ENCODE peak calls at places on chromosome 1, in seven cellular contexts. Q is kidney, F is AG10803, O is skeletal muscle cell, R is PC-3, X is H7, T is fibroblast of the aortic adventitia. J is an unnamed sample.

GRCh38 chr1:210557426-210558077 is 228.8 kb downstream of the HHAT start:
- DNase-seq in Q (no peak), F (no peak), O (no peak), R (no peak), X (no peak), T (no peak), J (no peak)

GRCh38 chr1:204288061-204288588 is 71.6 kb downstream of the PLEKHA6 start:
- DNase-seq in Q (peak), F (no peak), O (no peak), R (peak), X (peak), T (no peak), J (peak)

GRCh38 chr1:46223472-46223943 is 20.4 kb downstream of the LURAP1 start:
- DNase-seq in Q (peak), F (peak), O (peak), R (peak), X (peak), T (peak), J (peak)

GRCh38 chr1:245153645-245154428 is 948 bp upstream of the KIF26B start:
- DNase-seq in Q (peak), F (no peak), O (no peak), R (peak), X (peak), T (no peak), J (peak)

GRCh38 chr1:39625462-39626273 is 13.8 kb downstream of the HEYL start:
- DNase-seq in Q (peak), F (peak), O (peak), R (no peak), X (peak), T (peak), J (peak)

GRCh38 chr1:104120488-104120887 is 370.8 kb downstream of the AMY1C start:
- DNase-seq in Q (no peak), F (no peak), O (no peak), R (no peak), X (no peak), T (no peak), J (no peak)

GRCh38 chr1:100452641-100453040 is 85.3 kb upstream of the GPR88 start:
- DNase-seq in Q (no peak), F (no peak), O (no peak), R (peak), X (no peak), T (no peak), J (peak)

GRCh38 chr1:112380356-112380755 is 15.7 kb upstream of the CTTNBP2NL start:
- DNase-seq in Q (no peak), F (no peak), O (no peak), R (no peak), X (no peak), T (no peak), J (no peak)

GRCh38 chr1:228374711-228375577 is 31.7 kb downstream of the TRIM11 start:
- DNase-seq in Q (peak), F (peak), O (peak), R (no peak), X (peak), T (peak), J (peak)

GRCh38 chr1:67685067-67685557 is at the start of gene GADD45A:
- DNase-seq in Q (peak), F (peak), O (peak), R (peak), X (peak), T (peak), J (peak)

DNA sequence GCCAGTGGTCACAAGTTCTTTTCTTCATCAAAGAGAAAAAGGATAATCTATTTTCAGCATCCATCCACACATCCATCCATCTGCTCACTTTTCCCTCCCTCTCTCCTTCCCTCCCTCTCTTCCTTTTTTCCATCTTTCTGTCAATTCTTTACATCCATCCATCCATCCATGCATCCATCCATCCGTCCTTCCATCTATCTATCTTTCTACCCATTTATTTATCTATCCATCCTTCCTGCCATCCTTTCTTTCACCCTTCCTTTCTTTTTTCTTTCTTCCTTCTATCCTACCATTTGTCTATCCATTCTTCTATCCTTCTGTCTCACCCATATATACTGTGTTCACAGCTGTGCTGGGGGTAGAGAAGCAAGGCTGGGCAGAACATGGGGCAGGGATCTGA is 212.4 kb upstream of the GALNT2 start:
- DNase-seq in Q (no peak), F (no peak), O (no peak), R (no peak), X (no peak), T (no peak), J (no peak)
- H3K4me3 ChIP-seq in Q (no peak), F (no peak), O (no peak), R (no peak), X (no peak), T (no peak), J (no peak)

DNA sequence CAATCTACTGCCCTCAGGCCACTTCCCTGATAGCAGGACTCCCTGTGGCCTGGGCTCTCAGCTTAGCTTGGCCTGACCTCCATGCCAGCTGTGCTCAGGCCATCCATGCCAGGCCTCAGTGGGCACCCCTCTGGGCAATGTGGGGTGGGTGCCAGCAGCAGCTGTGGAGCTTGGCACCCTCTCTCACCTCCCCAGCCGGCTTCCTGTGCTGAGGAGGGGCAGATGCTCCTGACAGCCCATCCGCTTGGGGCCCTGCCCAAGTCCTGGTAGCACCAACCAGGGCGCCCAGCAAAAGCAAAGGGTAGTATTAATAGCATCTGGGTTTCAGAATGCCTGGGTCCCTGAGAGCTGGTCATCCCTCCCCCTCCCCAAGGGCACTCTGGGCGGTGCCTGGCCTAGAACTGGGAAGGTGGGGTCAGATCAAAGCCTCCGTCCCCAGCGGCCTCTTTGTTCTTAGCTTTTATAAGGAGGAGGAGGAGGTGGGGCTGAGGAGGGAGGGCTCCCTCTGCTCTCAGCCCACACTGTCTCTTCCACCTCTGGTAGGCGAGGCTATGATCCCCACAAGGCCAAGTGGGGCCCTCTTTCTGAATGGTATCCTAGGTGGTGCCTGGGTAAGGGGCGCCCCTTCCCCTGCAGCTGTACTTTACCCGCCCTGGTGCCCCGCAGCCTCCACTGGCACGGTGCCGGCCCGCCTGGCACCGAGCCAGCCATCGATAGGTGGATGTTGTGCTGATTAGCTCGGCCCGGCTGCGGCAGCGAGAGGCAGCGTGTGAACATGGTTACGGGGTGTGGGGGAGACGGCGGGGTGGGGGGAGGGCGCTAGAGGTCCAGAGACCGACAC is 6.2 kb downstream of the EFNA4 start:
- DNase-seq in Q (no peak), F (no peak), O (no peak), R (no peak), X (peak), T (no peak), J (no peak)
- H3K4me3 ChIP-seq in Q (no peak), F (no peak), O (no peak), R (no peak), X (peak), T (no peak), J (no peak)

GRCh38 chr1:23798662-23799142 is 1.9 kb downstream of the GALE start:
- DNase-seq in Q (peak), F (no peak), O (no peak), R (no peak), X (peak), T (no peak), J (no peak)
- H3K4me3 ChIP-seq in Q (peak), F (no peak), O (no peak), R (peak), X (no peak), T (no peak), J (no peak)

GRCh38 chr1:20727746-20728316 is 4.7 kb downstream of the SH2D5 start:
- DNase-seq in Q (no peak), F (peak), O (no peak), R (no peak), X (peak), T (no peak), J (no peak)

GRCh38 chr1:20728371-20729154 is 3.9 kb downstream of the SH2D5 start:
- DNase-seq in Q (no peak), F (no peak), O (no peak), R (no peak), X (peak), T (no peak), J (no peak)

GRCh38 chr1:20729990-20730689 is 2.4 kb downstream of the SH2D5 start:
- DNase-seq in Q (no peak), F (no peak), O (no peak), R (no peak), X (peak), T (no peak), J (no peak)

GRCh38 chr1:20730690-20731056 is 1.8 kb downstream of the SH2D5 start:
- DNase-seq in Q (no peak), F (no peak), O (no peak), R (no peak), X (no peak), T (no peak), J (no peak)

DNA sequence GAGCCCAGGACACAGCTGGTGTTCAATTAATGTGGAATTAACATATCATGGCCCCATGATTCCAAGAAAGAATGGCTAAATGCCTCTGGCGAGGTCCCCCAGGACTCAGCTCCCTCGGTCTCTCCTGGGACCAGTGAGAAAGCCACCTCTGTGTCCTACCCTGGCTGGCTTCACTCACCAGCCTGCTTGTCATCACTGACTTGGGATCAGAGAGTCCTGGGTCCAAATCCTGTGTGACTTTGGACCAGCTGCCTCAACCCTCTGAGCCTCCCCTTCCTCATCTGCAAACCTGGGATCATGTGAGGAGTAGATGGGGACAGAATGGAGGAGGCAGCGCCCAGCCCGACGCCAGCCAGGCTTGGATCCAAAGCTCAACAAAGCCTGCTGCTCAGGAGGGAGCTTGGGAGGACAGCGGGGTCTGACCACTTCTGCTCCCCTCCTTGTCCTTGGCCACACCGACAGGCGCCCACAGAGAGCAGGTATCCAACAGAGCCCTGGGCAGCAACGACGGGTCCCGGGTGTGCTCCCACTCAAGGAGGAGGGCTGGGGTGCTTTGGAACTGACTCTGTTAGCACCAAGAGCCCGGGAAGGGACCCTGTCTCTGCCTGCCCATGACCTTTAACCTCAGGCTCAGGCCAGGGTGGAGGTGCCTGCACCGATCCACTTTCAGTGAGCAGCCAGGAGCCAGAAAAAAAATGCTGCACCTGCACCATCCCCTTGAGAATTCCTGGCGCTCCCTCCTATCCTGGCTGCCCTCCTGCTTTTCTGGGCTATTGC is 3.2 kb downstream of the SH2D5 start:
- DNase-seq in Q (no peak), F (no peak), O (no peak), R (no peak), X (peak), T (no peak), J (no peak)
- H3K4me3 ChIP-seq in Q (no peak), F (no peak), O (no peak), R (no peak), X (no peak), T (no peak), J (no peak)

GRCh38 chr1:246540738-246541491 is 25.1 kb downstream of the TFB2M start:
- DNase-seq in Q (no peak), F (no peak), O (no peak), R (no peak), X (no peak), T (no peak), J (no peak)

GRCh38 chr1:246549665-246550064 is 16.4 kb downstream of the TFB2M start:
- DNase-seq in Q (no peak), F (no peak), O (no peak), R (no peak), X (no peak), T (no peak), J (no peak)

DNA sequence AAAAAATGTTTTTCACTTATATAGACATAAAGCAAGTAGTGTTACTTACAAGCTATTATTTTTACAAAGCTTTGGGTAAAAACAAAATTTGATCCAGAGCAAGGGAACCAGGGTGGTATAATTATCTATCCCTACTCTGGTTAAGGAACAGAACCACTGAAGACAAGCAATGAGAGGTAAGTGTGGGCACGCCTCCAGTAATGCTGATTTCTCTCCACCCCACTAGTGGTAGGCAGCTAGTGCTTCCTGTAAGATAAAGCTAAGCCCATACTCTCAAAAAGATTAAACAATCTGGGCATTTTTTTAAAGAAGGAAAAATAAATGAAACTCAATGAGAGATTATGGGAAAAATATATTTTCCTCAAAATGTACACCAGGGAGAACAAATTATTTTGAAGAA is 22.1 kb downstream of the TFB2M start:
- DNase-seq in Q (no peak), F (no peak), O (no peak), R (no peak), X (no peak), T (no peak), J (no peak)
- H3K4me3 ChIP-seq in Q (no peak), F (no peak), O (no peak), R (no peak), X (no peak), T (no peak), J (no peak)

DNA sequence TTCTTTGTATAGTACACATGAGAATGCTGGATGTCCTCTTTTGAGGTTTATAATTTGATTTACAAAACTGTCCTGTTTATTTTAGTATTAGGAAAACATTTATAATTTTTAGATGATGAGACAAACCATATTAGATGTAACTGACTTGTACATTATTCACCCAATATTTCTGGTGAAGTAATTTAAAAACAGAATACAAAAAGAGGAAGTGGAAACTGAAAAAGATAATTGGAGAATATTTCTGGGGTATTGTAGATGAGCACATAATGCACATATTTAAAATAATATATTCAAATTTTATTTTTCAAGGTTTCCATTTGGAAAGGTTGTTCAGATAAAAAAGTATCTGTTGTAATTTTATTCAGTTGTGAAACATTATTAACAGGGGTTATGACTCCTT is 40.7 kb downstream of the XPR1 start:
- DNase-seq in Q (no peak), F (no peak), O (no peak), R (no peak), X (no peak), T (no peak), J (no peak)
- H3K4me3 ChIP-seq in Q (no peak), F (no peak), O (no peak), R (no peak), X (no peak), T (no peak), J (no peak)

GRCh38 chr1:154220970-154221814 is 437 bp downstream of the UBAP2L start:
- DNase-seq in Q (peak), F (peak), O (no peak), R (peak), X (peak), T (no peak), J (no peak)

GRCh38 chr1:154219511-154219910 is 1.2 kb upstream of the UBAP2L start:
- DNase-seq in Q (no peak), F (no peak), O (no peak), R (peak), X (no peak), T (peak), J (peak)

GRCh38 chr1:154220071-154220969 is at the start of gene UBAP2L:
- DNase-seq in Q (peak), F (peak), O (peak), R (peak), X (peak), T (peak), J (peak)

GRCh38 chr1:154221815-154222081 is 993 bp downstream of the UBAP2L start:
- DNase-seq in Q (no peak), F (peak), O (peak), R (peak), X (no peak), T (peak), J (peak)

GRCh38 chr1:154218545-154218944 is 2.2 kb upstream of the UBAP2L start:
- DNase-seq in Q (no peak), F (no peak), O (no peak), R (no peak), X (no peak), T (no peak), J (no peak)
- H3K4me3 ChIP-seq in Q (no peak), F (peak), O (no peak), R (peak), X (no peak), T (peak), J (no peak)

J was measured in fibroblast of villous mesenchyme.